ENCODE peak calls at places on chromosome 13, in four cellular contexts. One of them, this sample, is unnamed.

GRCh38 chr13:97495678-97496077 is 61.7 kb downstream of the RAP2A start:
- DNase-seq in A549: no peak
- DNase-seq in K562: no peak
- DNase-seq in HepG2: peak
- DNase-seq in this sample: no peak

GRCh38 chr13:104976964-104977363 is 1558.5 kb downstream of the EFNB2 start:
- DNase-seq in A549: no peak
- DNase-seq in HepG2: no peak
- DNase-seq in K562: no peak
- DNase-seq in this sample: no peak

GRCh38 chr13:110641055-110642015 is 26.0 kb downstream of the NAXD start:
- DNase-seq in HepG2: no peak
- DNase-seq in A549: no peak
- DNase-seq in K562: no peak
- DNase-seq in this sample: peak

GRCh38 chr13:111177081-111177711 is 62.1 kb downstream of the ARHGEF7 start:
- DNase-seq in HepG2: no peak
- DNase-seq in A549: no peak
- DNase-seq in K562: no peak
- DNase-seq in this sample: peak

GRCh38 chr13:32538234-32538620 is 368 bp downstream of the N4BP2L2 start:
- DNase-seq in A549: no peak
- DNase-seq in HepG2: peak
- DNase-seq in K562: peak
- DNase-seq in this sample: peak

GRCh38 chr13:87376081-87376480 is 295.1 kb upstream of the SLITRK5 start:
- DNase-seq in HepG2: no peak
- DNase-seq in K562: no peak
- DNase-seq in A549: no peak
- DNase-seq in this sample: no peak

GRCh38 chr13:93670858-93671257 is 444.3 kb downstream of the GPC6 start:
- DNase-seq in HepG2: no peak
- DNase-seq in K562: no peak
- DNase-seq in A549: no peak
- DNase-seq in this sample: no peak

GRCh38 chr13:97944396-97945029 is 9.0 kb upstream of the IPO5 start:
- DNase-seq in K562: no peak
- DNase-seq in HepG2: no peak
- DNase-seq in A549: no peak
- DNase-seq in this sample: peak

GRCh38 chr13:44259045-44260042 is 114.3 kb upstream of the SERP2 start:
- DNase-seq in K562: peak
- DNase-seq in HepG2: no peak
- DNase-seq in A549: peak
- DNase-seq in this sample: peak

GRCh38 chr13:111550062-111550461 is 229.6 kb downstream of the TEX29 start:
- DNase-seq in A549: no peak
- DNase-seq in K562: no peak
- DNase-seq in HepG2: no peak
- DNase-seq in this sample: no peak

GRCh38 chr13:97753269-97753668 is 200.2 kb upstream of the IPO5 start:
- DNase-seq in HepG2: no peak
- DNase-seq in K562: no peak
- DNase-seq in A549: no peak
- DNase-seq in this sample: no peak

GRCh38 chr13:28885191-28885590 is 65.1 kb downstream of the MTUS2 start:
- DNase-seq in HepG2: no peak
- DNase-seq in K562: no peak
- DNase-seq in A549: no peak
- DNase-seq in this sample: no peak

GRCh38 chr13:35478384-35479222 is 2.1 kb upstream of the MAB21L1 start:
- DNase-seq in K562: no peak
- DNase-seq in A549: no peak
- DNase-seq in HepG2: no peak
- DNase-seq in this sample: no peak

GRCh38 chr13:38535271-38535670 is 151.6 kb upstream of the FREM2 start:
- DNase-seq in A549: no peak
- DNase-seq in K562: no peak
- DNase-seq in HepG2: no peak
- DNase-seq in this sample: no peak

GRCh38 chr13:49238621-49239020 is 9.1 kb upstream of the CDADC1 start:
- DNase-seq in K562: no peak
- DNase-seq in A549: no peak
- DNase-seq in HepG2: no peak
- DNase-seq in this sample: no peak

GRCh38 chr13:29909975-29910674 is 59.7 kb upstream of the UBL3 start:
- DNase-seq in HepG2: no peak
- DNase-seq in K562: no peak
- DNase-seq in A549: peak
- DNase-seq in this sample: peak

GRCh38 chr13:96090240-96091101 is 564 bp downstream of the HS6ST3 start:
- DNase-seq in HepG2: no peak
- DNase-seq in K562: peak
- DNase-seq in A549: no peak
- DNase-seq in this sample: no peak

GRCh38 chr13:109778102-109778542 is 8.3 kb downstream of the IRS2 start:
- DNase-seq in K562: no peak
- DNase-seq in HepG2: no peak
- DNase-seq in A549: peak
- DNase-seq in this sample: peak

GRCh38 chr13:95573226-95573625 is 20.7 kb downstream of the CLDN10 start:
- DNase-seq in HepG2: no peak
- DNase-seq in K562: no peak
- DNase-seq in A549: no peak
- DNase-seq in this sample: peak

GRCh38 chr13:77345150-77345780 is 18.4 kb upstream of the MYCBP2 start:
- DNase-seq in K562: no peak
- DNase-seq in HepG2: no peak
- DNase-seq in A549: no peak
- DNase-seq in this sample: no peak

GRCh38 chr13:96165840-96166239 is 75.9 kb downstream of the HS6ST3 start:
- DNase-seq in A549: no peak
- DNase-seq in K562: no peak
- DNase-seq in HepG2: no peak
- DNase-seq in this sample: no peak

GRCh38 chr13:27118428-27119054 is 53.1 kb downstream of the USP12 start:
- DNase-seq in A549: no peak
- DNase-seq in HepG2: no peak
- DNase-seq in K562: no peak
- DNase-seq in this sample: no peak

GRCh38 chr13:27120011-27120410 is 51.6 kb downstream of the USP12 start:
- DNase-seq in A549: no peak
- DNase-seq in K562: no peak
- DNase-seq in HepG2: no peak
- DNase-seq in this sample: peak

GRCh38 chr13:27117947-27118346 is 53.7 kb downstream of the USP12 start:
- DNase-seq in K562: no peak
- DNase-seq in A549: no peak
- DNase-seq in HepG2: no peak
- DNase-seq in this sample: no peak

GRCh38 chr13:27120811-27121210 is 50.8 kb downstream of the USP12 start:
- DNase-seq in K562: no peak
- DNase-seq in HepG2: no peak
- DNase-seq in A549: no peak
- DNase-seq in this sample: peak

GRCh38 chr13:27117158-27117557 is 54.5 kb downstream of the USP12 start:
- DNase-seq in K562: no peak
- DNase-seq in HepG2: no peak
- DNase-seq in A549: no peak
- DNase-seq in this sample: peak
- TF ChIP-seq MAZ in K562: no peak
- TF ChIP-seq MAZ in HepG2: no peak
- TF ChIP-seq MAZ in A549: no peak
- TF ChIP-seq MAZ in this sample: no peak

DNA sequence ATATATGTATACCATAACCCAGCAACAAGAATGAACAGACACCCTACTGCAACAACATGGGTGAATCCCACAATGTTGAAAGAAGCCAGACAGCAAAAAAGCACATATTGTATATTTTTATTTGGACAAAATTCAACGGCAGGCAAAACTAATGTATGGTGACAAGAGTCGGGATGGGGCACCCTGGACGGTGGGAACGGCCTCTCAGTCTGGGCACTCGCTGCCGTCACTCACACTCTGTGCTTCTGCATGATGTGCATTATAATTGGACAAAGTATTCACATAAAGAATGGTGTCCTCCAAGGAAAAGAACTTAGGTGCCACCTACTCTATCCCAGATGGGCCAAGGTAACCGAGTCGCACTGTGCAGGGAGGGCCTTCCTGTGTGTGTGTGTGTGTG is 65.6 kb upstream of the F7 start:
- DNase-seq in A549: no peak
- DNase-seq in K562: no peak
- DNase-seq in HepG2: no peak
- DNase-seq in this sample: no peak
- TF ChIP-seq MAZ in A549: no peak
- TF ChIP-seq MAZ in K562: no peak
- TF ChIP-seq MAZ in HepG2: no peak
- TF ChIP-seq MAZ in this sample: no peak

DNA sequence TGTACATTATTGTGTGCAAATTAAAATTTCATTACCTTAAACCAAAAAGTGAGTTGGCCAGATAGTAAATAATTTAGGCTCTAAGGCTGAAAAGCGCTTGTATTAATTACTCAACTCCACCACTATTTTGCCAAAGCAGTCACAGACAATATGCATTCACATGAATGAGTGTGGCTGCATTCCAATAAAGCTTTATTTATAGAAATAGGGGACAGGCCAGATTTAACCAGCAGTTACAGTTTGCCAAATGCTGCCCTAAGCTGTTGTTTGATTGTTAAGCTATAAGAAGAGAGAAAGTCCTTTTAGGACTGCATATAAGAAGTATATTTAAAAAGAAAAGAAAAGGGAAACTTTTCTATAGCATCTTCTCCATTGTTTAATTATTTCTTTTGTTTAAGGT is 342.6 kb downstream of the ITGBL1 start:
- DNase-seq in HepG2: no peak
- DNase-seq in A549: no peak
- DNase-seq in K562: no peak
- DNase-seq in this sample: no peak
- TF ChIP-seq MAZ in HepG2: no peak
- TF ChIP-seq MAZ in A549: no peak
- TF ChIP-seq MAZ in K562: no peak
- TF ChIP-seq MAZ in this sample: no peak

GRCh38 chr13:31242342-31242741 is 42.6 kb downstream of the B3GLCT start:
- DNase-seq in A549: no peak
- DNase-seq in K562: no peak
- DNase-seq in HepG2: no peak
- DNase-seq in this sample: no peak

GRCh38 chr13:31246918-31247317 is 47.1 kb downstream of the B3GLCT start:
- DNase-seq in HepG2: no peak
- DNase-seq in K562: no peak
- DNase-seq in A549: no peak
- DNase-seq in this sample: no peak

GRCh38 chr13:31245974-31246373 is 46.2 kb downstream of the B3GLCT start:
- DNase-seq in K562: no peak
- DNase-seq in HepG2: no peak
- DNase-seq in A549: no peak
- DNase-seq in this sample: no peak

GRCh38 chr13:31240921-31241320 is 41.1 kb downstream of the B3GLCT start:
- DNase-seq in HepG2: no peak
- DNase-seq in K562: no peak
- DNase-seq in A549: no peak
- DNase-seq in this sample: no peak

GRCh38 chr13:31242935-31243334 is 43.2 kb downstream of the B3GLCT start:
- DNase-seq in HepG2: no peak
- DNase-seq in K562: no peak
- DNase-seq in A549: no peak
- DNase-seq in this sample: peak
- TF ChIP-seq MAZ in HepG2: no peak
- TF ChIP-seq MAZ in K562: no peak
- TF ChIP-seq MAZ in A549: no peak
- TF ChIP-seq MAZ in this sample: no peak

GRCh38 chr13:91817250-91817649 is 418.8 kb downstream of the GPC5 start:
- DNase-seq in K562: peak
- DNase-seq in A549: peak
- DNase-seq in HepG2: peak
- DNase-seq in this sample: peak
- TF ChIP-seq MAZ in K562: no peak
- TF ChIP-seq MAZ in A549: no peak
- TF ChIP-seq MAZ in HepG2: no peak
- TF ChIP-seq MAZ in this sample: no peak

DNA sequence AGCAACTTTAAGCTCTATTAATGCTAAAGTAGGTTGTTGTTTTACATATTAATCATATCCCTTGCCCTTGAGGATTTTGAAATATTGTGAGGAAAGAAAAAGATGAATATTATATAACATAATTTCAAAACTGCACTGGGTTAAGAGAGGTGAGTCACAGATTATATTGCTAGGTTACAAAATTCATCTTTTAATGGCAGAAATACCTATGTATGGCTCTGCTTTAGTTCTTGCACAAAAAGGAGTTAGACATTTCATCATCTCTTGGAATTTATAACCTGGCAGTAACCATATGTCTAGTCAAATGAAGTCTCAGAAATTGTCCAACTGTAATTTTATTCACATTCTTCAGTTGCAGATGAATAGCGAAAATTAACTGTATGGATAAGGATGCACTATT is 2041.1 kb downstream of the OLFM4 start:
- DNase-seq in K562: no peak
- DNase-seq in HepG2: no peak
- DNase-seq in A549: no peak
- DNase-seq in this sample: no peak
- TF ChIP-seq MAZ in K562: no peak
- TF ChIP-seq MAZ in HepG2: no peak
- TF ChIP-seq MAZ in A549: no peak
- TF ChIP-seq MAZ in this sample: no peak

DNA sequence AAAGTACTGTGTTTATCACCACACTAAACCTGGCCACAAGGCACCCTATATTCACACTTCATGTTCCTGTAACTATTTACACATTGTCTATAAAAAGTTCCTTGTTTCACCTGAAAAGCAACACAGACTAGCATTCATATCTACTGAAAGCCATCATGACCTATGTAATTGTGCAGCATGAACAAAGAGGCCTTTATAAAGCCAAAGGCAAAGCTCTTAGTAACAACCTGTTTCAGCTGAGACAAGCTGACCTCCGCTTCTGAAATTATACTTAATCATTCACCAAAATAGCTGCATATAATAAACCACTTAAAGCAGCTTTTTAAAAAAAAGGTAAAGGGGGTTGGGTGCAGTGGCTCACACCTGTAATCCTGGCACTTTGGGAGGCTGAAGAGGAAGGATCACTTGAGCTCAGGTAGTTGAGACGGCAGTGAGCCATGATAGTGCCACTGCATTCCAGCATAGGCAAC is 106.3 kb downstream of the SLC25A15 start:
- DNase-seq in A549: no peak
- DNase-seq in K562: no peak
- DNase-seq in HepG2: peak
- DNase-seq in this sample: no peak
- TF ChIP-seq MAZ in A549: no peak
- TF ChIP-seq MAZ in K562: no peak
- TF ChIP-seq MAZ in HepG2: no peak
- TF ChIP-seq MAZ in this sample: no peak

This sample was measured in IMR-90.